ENCODE peak calls at places on chromosomes 16 and 17, in six cellular contexts. S is Right ventricle myocardium superior; X is GM10248; E is stimulated activated CD4-positive, alpha-beta T cell treated with anti-CD3 and anti-CD28 coated beads, TNF-alpha, amount 100 ng/mL, for 1 hour; Z is occipital lobe; M is osteocyte. G is an unnamed sample.

GRCh38 chr16:25692734-25693508 is 1.2 kb downstream of the HS3ST4 start:
- DNase-seq in S (no peak), E (no peak), M (no peak), X (peak), Z (no peak), G (peak)

GRCh38 chr17:47741109-47741792 is 8.2 kb downstream of the TBX21 start:
- DNase-seq in M (peak), X (peak), E (no peak), S (no peak), Z (no peak), G (no peak)

GRCh38 chr16:70735141-70735979 is 49.5 kb upstream of the MTSS2 start:
- DNase-seq in S (peak), M (no peak), E (no peak), X (no peak), Z (no peak), G (no peak)

GRCh38 chr16:77499373-77500285 is 64.8 kb upstream of the ADAMTS18 start:
- DNase-seq in E (no peak), X (no peak), S (peak), M (no peak), Z (no peak), G (no peak)

GRCh38 chr16:31118223-31119155 is 1.0 kb downstream of the KAT8 start:
- DNase-seq in X (no peak), E (no peak), Z (no peak), M (no peak), S (no peak), G (no peak)

GRCh38 chr17:44362056-44362355 is 1.6 kb downstream of the FAM171A2 start:
- DNase-seq in X (no peak), M (no peak), Z (no peak), S (no peak), E (no peak), G (no peak)

GRCh38 chr17:80294210-80294609 is 33.6 kb downstream of the RNF213 start:
- DNase-seq in S (peak), M (no peak), X (no peak), Z (no peak), E (no peak), G (no peak)

GRCh38 chr16:4724661-4725270 is 9.3 kb downstream of the ANKS3 start:
- DNase-seq in S (no peak), X (no peak), M (no peak), E (no peak), Z (no peak), G (no peak)

GRCh38 chr17:58381124-58381838 is 29.3 kb upstream of the SUPT4H1 start:
- DNase-seq in E (no peak), S (no peak), X (no peak), Z (no peak), M (no peak), G (no peak)

GRCh38 chr16:68416057-68417046 is 32.0 kb downstream of the SMPD3 start:
- DNase-seq in Z (no peak), M (no peak), X (no peak), E (no peak), S (no peak), G (no peak)

GRCh38 chr16:69169607-69170352 is 17.2 kb upstream of the SNTB2 start:
- DNase-seq in S (no peak), Z (no peak), E (no peak), X (no peak), M (no peak), G (no peak)

GRCh38 chr16:79533292-79533691 is 67.2 kb downstream of the MAF start:
- DNase-seq in X (no peak), Z (no peak), S (no peak), E (no peak), M (no peak), G (no peak)

GRCh38 chr17:41919165-41919817 is 540 bp upstream of the ACLY start:
- DNase-seq in S (no peak), Z (peak), M (no peak), X (no peak), E (no peak), G (no peak)

GRCh38 chr17:45584092-45585036 is 93.8 kb upstream of the PLEKHM1 start:
- DNase-seq in X (peak), E (peak), Z (no peak), M (peak), S (peak), G (peak)

GRCh38 chr17:30819941-30820705 is 4.4 kb downstream of the CRLF3 start:
- DNase-seq in Z (no peak), E (no peak), X (no peak), S (no peak), M (no peak), G (no peak)

GRCh38 chr17:33955461-33955860 is 299.6 kb upstream of the CCL2 start:
- DNase-seq in E (no peak), Z (no peak), S (no peak), X (no peak), M (no peak), G (no peak)

GRCh38 chr16:15827709-15828343 is 29.0 kb downstream of the MYH11 start:
- DNase-seq in M (no peak), X (no peak), Z (no peak), S (no peak), E (no peak), G (no peak)

GRCh38 chr17:59706900-59707181 is 389 bp downstream of the PTRH2 start:
- DNase-seq in X (no peak), E (no peak), Z (no peak), M (no peak), S (no peak), G (no peak)

GRCh38 chr17:39527220-39527813 is 66.0 kb downstream of the CDK12 start:
- DNase-seq in Z (no peak), X (no peak), M (no peak), E (no peak), S (no peak), G (no peak)

GRCh38 chr17:45648642-45649041 is 135.5 kb upstream of the CRHR1 start:
- DNase-seq in X (no peak), S (no peak), E (no peak), M (no peak), Z (no peak), G (no peak)

GRCh38 chr17:70905796-70906195 is 736.5 kb downstream of the KCNJ2 start:
- DNase-seq in Z (no peak), S (peak), X (no peak), E (no peak), M (no peak), G (no peak)

GRCh38 chr16:16881771-16882170 is 502.8 kb downstream of the NPIPA7 start:
- DNase-seq in E (no peak), X (no peak), M (peak), S (no peak), Z (no peak), G (no peak)

GRCh38 chr17:8963665-8964258 is 1.7 kb downstream of the PIK3R5 start:
- DNase-seq in X (no peak), M (no peak), S (no peak), E (no peak), Z (no peak), G (no peak)

GRCh38 chr16:17369441-17369951 is 101.3 kb downstream of the XYLT1 start:
- DNase-seq in Z (no peak), E (peak), X (peak), S (peak), M (no peak), G (no peak)

GRCh38 chr17:61489719-61490490 is 37.7 kb downstream of the TBX4 start:
- DNase-seq in S (no peak), X (no peak), E (no peak), M (peak), Z (no peak), G (no peak)

GRCh38 chr17:1455291-1455747 is 713 bp downstream of the CRK start:
- DNase-seq in E (no peak), M (no peak), X (peak), S (peak), Z (no peak), G (no peak)

GRCh38 chr16:56344518-56345405 is 80.6 kb downstream of the AMFR start:
- DNase-seq in S (peak), M (no peak), Z (no peak), X (no peak), E (no peak), G (no peak)

GRCh38 chr16:75445298-75445697 is 12.0 kb upstream of the CFDP1 start:
- DNase-seq in X (no peak), E (no peak), S (no peak), Z (no peak), M (no peak), G (no peak)

GRCh38 chr16:2884041-2884451 is 1.0 kb downstream of the FLYWCH2 start:
- DNase-seq in E (no peak), M (no peak), S (no peak), Z (no peak), X (no peak), G (no peak)